ENCODE peak calls at places on chromosomes 7 and 10, in six cellular contexts. B is PC-3; U is WERI-Rb-1; C is CD4-positive, alpha-beta memory T cell; X is SK-N-SH; A is colonic mucosa. N is an unnamed sample. For H3K9me3, the result is how much of the 10 kb centered on the place peaks cover.

GRCh38 chr7:137656850-137657232 is 189.9 kb downstream of the DGKI start:
- DNase-seq in A (no peak), B (no peak), X (no peak), C (no peak), U (no peak), N (no peak)

GRCh38 chr10:73635781-73636180 is 5.5 kb downstream of the MYOZ1 start:
- DNase-seq in C (no peak), X (no peak), U (no peak), B (no peak), A (no peak), N (no peak)

GRCh38 chr7:70307544-70308106 is 709.4 kb downstream of the AUTS2 start:
- DNase-seq in U (no peak), C (peak), X (no peak), B (no peak), A (no peak), N (no peak)

GRCh38 chr10:44207160-44207559 is 177.7 kb downstream of the CXCL12 start:
- DNase-seq in C (no peak), U (no peak), A (no peak), X (no peak), B (no peak), N (no peak)

GRCh38 chr7:37921340-37921805 is 933 bp downstream of the EPDR1 start:
- DNase-seq in X (peak), U (peak), B (peak), A (peak), C (no peak), N (peak)

GRCh38 chr7:79084423-79084822 is 369.0 kb downstream of the MAGI2 start:
- DNase-seq in B (peak), X (no peak), U (no peak), C (no peak), A (no peak), N (no peak)

GRCh38 chr10:62046522-62047239 is 145.2 kb downstream of the ARID5B start:
- DNase-seq in X (no peak), C (no peak), A (no peak), B (peak), U (no peak), N (no peak)

GRCh38 chr10:73992899-73993788 is 4.8 kb upstream of the VCL start:
- DNase-seq in U (no peak), X (no peak), B (no peak), C (no peak), A (no peak), N (no peak)

GRCh38 chr10:125482108-125482507 is 200.9 kb downstream of the TEX36 start:
- DNase-seq in C (no peak), B (no peak), U (no peak), A (no peak), X (no peak), N (no peak)

GRCh38 chr10:117188399-117188798 is 8.9 kb upstream of the KCNK18 start:
- DNase-seq in B (no peak), X (no peak), U (no peak), C (no peak), A (no peak), N (no peak)

GRCh38 chr7:12386237-12386839 is 17.3 kb downstream of the VWDE start:
- DNase-seq in C (no peak), X (peak), U (no peak), A (no peak), B (no peak), N (no peak)

GRCh38 chr7:148975896-148976295 is 52.4 kb downstream of the PDIA4 start:
- DNase-seq in A (no peak), C (no peak), U (no peak), X (no peak), B (no peak), N (no peak)

GRCh38 chr10:34859170-34859569 is 44.1 kb upstream of the PARD3 start:
- DNase-seq in B (peak), X (no peak), C (no peak), A (peak), U (no peak), N (no peak)

GRCh38 chr7:27194641-27195379 is 5.1 kb downstream of the HOXA13 start:
- DNase-seq in X (no peak), U (no peak), C (no peak), B (peak), A (peak), N (no peak)

GRCh38 chr10:101775273-101776131 is at the start of gene FGF8:
- DNase-seq in A (no peak), U (no peak), B (no peak), X (no peak), C (no peak), N (no peak)

GRCh38 chr7:27438878-27439589 is 196.4 kb downstream of the EVX1 start:
- DNase-seq in C (no peak), U (no peak), X (no peak), A (no peak), B (no peak), N (no peak)

GRCh38 chr7:44441079-44441478 is 49.4 kb downstream of the NUDCD3 start:
- DNase-seq in C (no peak), U (no peak), A (no peak), B (no peak), X (no peak), N (no peak)

GRCh38 chr10:31129261-31129660 is 97.6 kb upstream of the ZNF438 start:
- DNase-seq in B (peak), X (no peak), A (peak), C (no peak), U (no peak), N (no peak)

GRCh38 chr10:93352638-93353383 is 129.3 kb downstream of the MYOF start:
- DNase-seq in A (no peak), C (peak), U (no peak), X (peak), B (peak), N (no peak)

GRCh38 chr10:131726460-131726861 is 174.3 kb upstream of the PPP2R2D start:
- DNase-seq in X (peak), B (no peak), C (no peak), U (no peak), A (peak), N (peak)

GRCh38 chr7:11450246-11450645 is 381.8 kb downstream of the THSD7A start:
- DNase-seq in U (no peak), A (no peak), X (no peak), C (no peak), B (no peak), N (no peak)

GRCh38 chr10:29302499-29302898 is 13.6 kb downstream of the LYZL1 start:
- DNase-seq in B (no peak), U (no peak), X (no peak), C (no peak), A (no peak), N (no peak)

GRCh38 chr7:108138911-108139310 is 8.8 kb upstream of the LAMB4 start:
- DNase-seq in U (no peak), B (no peak), X (no peak), A (no peak), C (no peak), N (no peak)

GRCh38 chr7:44213872-44214595 is 13.3 kb downstream of the YKT6 start:
- DNase-seq in C (no peak), U (peak), B (peak), X (peak), A (no peak), N (no peak)

GRCh38 chr7:105429746-105430612 is 41.3 kb upstream of the SRPK2 start:
- DNase-seq in U (peak), C (peak), A (peak), X (peak), B (peak), N (peak)

GRCh38 chr7:11341285-11341944 is 367.7 kb downstream of the PHF14 start:
- DNase-seq in U (peak), A (no peak), X (peak), C (no peak), B (peak), N (no peak)

GRCh38 chr7:93862651-93863050 is 27.9 kb downstream of the TFPI2 start:
- DNase-seq in A (no peak), U (no peak), B (no peak), X (no peak), C (no peak), N (no peak)

GRCh38 chr7:110835209-110835608 is 255.7 kb upstream of the LRRN3 start:
- DNase-seq in X (peak), A (peak), B (peak), C (peak), U (no peak), N (no peak)

GRCh38 chr10:3365630-3366029 is 193.0 kb upstream of the PITRM1 start:
- DNase-seq in A (no peak), U (no peak), X (no peak), C (no peak), B (peak), N (no peak)

GRCh38 chr10:124152781-124153600 is 59.6 kb upstream of the CHST15 start:
- DNase-seq in X (peak), C (peak), B (peak), U (no peak), A (peak), N (peak)

GRCh38 chr10:124717911-124718734 is 26.1 kb downstream of the FAM53B start:
- DNase-seq in X (no peak), C (peak), B (no peak), A (no peak), U (peak), N (no peak)

GRCh38 chr7:38478404-38478803 is 152.8 kb downstream of the AMPH start:
- DNase-seq in C (no peak), X (no peak), U (no peak), B (peak), A (no peak), N (no peak)

GRCh38 chr7:158047386-158048059 is 540.1 kb downstream of the PTPRN2 start:
- DNase-seq in C (no peak), B (no peak), A (no peak), X (no peak), U (no peak), N (no peak)
- H3K9me3 ChIP-seq in C (under half), B (under half), A (under half), X (under half), U (under half), N (under half)

DNA sequence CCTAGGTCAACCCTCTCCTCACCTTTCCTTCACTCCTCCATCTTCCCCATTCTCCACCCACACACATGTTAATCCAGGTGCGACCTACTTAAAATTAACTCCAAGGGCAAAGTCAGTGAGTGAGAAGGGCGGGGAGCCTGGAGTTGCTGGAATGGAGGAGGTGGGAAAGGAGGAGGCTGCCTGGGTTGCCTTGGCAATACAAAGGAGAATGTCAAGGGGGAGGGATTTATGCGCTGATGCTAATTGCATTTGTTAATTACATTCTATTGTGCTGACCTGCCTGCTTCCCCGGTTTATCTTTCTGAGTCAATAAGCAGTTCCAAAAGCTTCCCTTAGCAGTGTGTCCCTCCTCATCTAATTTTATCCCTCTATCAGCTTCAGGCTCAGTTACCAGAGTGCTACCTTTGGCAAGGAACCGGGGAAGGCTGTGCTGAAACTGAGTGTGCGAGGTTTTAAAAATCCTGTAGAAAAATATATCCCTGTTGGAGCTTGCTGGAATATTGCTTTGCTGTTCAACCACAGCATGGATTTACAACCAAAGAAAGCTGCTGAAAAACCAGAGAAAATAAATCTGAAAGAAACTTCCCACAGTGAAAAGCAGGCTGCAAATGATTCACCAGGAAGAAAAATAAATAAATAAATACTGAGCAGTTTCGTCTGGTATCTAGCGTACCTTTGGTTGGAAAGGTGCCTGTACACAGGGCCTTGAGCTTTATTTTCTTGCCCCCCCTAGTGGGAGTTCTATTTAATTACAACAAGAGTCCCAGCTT is 113.2 kb upstream of the DGKB start:
- DNase-seq in X (peak), A (peak), C (peak), B (peak), U (peak), N (peak)
- H3K27ac ChIP-seq in X (peak), A (no peak), C (no peak), B (peak), U (peak), N (no peak)

GRCh38 chr7:53984776-53985175 is 557.4 kb upstream of the VSTM2A start:
- DNase-seq in U (no peak), C (no peak), B (no peak), X (no peak), A (no peak), N (no peak)
- H3K9me3 ChIP-seq in U (under half), C (under half), B (under half), X (under half), A (under half), N (under half)

DNA sequence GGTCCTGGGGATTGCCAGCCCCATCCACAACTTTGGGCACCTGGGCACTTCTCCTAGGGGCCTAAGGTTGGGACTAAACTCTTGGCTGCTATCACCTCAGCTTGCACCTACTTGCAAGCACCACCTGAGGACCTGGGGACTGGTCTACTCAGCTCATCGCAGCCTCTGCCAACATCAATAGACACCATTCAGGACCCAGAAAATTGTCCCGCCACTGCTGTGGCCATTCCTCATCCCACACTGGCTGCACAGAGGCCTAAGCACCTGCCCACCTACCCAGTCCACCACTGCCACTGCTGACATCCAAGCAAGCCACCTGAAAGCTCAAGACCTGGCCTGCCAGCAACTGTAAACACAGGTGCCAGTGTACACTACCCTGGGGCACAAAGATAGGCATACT is 234.1 kb downstream of the STK31 start:
- DNase-seq in B (no peak), X (no peak), U (no peak), A (no peak), C (no peak), N (no peak)
- H3K27ac ChIP-seq in B (no peak), X (no peak), U (no peak), A (no peak), C (no peak), N (no peak)

DNA sequence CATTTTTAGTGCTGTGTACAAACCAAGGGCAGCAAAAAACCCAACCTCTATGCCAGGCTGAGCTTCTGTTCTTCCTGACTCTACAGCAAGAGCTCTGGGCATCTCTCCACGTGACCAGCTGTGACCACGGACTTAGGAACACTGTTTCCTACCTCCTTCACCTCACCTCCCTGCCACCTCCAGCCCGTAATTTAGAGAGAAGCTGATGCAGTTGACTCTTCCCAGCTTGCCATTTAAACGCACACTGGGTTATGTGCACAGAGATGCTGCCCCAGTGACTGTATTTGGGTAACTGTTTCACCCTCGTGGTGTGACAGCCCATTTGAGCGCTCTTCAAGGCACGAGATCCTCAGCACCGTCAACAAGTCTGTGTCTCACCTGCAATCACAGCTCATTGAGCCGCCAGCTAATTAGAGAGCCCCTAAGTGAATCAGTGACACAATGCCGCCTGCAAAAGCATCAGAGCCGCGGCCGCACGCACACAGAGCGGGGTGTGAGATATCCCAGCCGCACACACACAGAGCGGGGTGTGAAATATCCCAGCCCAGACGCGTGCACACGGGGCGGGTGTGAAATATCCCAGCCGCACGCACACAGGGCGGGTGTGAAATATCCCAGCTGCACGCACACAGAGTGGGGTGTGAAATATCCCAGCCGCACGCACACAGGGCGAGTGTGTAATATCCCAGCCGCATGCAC is 319.7 kb downstream of the PTPRN2 start:
- DNase-seq in X (no peak), U (no peak), C (no peak), B (no peak), A (no peak), N (no peak)
- H3K9me3 ChIP-seq in X (under half), U (under half), C (under half), B (under half), A (under half), N (under half)

GRCh38 chr7:99947608-99948007 is 18.2 kb upstream of the GJC3 start:
- DNase-seq in U (no peak), A (no peak), C (no peak), B (no peak), X (no peak), N (no peak)

GRCh38 chr7:99949645-99950228 is 20.3 kb upstream of the GJC3 start:
- DNase-seq in B (peak), C (peak), X (no peak), U (no peak), A (no peak), N (no peak)

GRCh38 chr7:99943641-99944507 is 14.5 kb upstream of the GJC3 start:
- DNase-seq in U (no peak), A (no peak), B (no peak), X (no peak), C (no peak), N (no peak)

GRCh38 chr7:99944508-99945070 is 15.2 kb upstream of the GJC3 start:
- DNase-seq in C (no peak), U (no peak), A (no peak), X (no peak), B (no peak), N (no peak)
- H3K27ac ChIP-seq in C (no peak), U (no peak), A (no peak), X (no peak), B (no peak), N (no peak)

N was measured in pancreas.